ENCODE peak calls at places on chromosomes 6 and 20, in six cellular contexts. P is hepatocyte, V is HCT116, Y is K562, N is H1, F is HepG2. Q is an unnamed sample.

GRCh38 chr6:36697481-36697903 is at the start of gene RAB44:
- DNase-seq in N (no peak), P (no peak), F (no peak), V (no peak), Y (no peak), Q (no peak)

GRCh38 chr20:5729348-5729747 is 20.9 kb upstream of the SHLD1 start:
- DNase-seq in F (no peak), N (no peak), V (no peak), P (no peak), Y (no peak), Q (no peak)

GRCh38 chr6:142187209-142187608 is 40.1 kb downstream of the VTA1 start:
- DNase-seq in P (peak; percentile 14), Y (no peak), V (no peak), F (no peak), N (no peak), Q (peak; percentile 7)

GRCh38 chr20:10720550-10720949 is 46.8 kb upstream of the JAG1 start:
- DNase-seq in V (no peak), F (no peak), Y (no peak), N (no peak), P (no peak), Q (no peak)

GRCh38 chr20:49366687-49367086 is 88.8 kb upstream of the ZNFX1 start:
- DNase-seq in F (no peak), P (no peak), V (no peak), Y (no peak), N (no peak), Q (no peak)

GRCh38 chr6:55541024-55541423 is 38.0 kb downstream of the HMGCLL1 start:
- DNase-seq in P (no peak), F (no peak), N (no peak), Y (no peak), V (no peak), Q (no peak)

GRCh38 chr20:6767536-6768227 is at the start of gene BMP2:
- DNase-seq in F (no peak), N (peak; percentile 78), P (peak; percentile 91), V (no peak), Y (peak; percentile 38), Q (peak; percentile 76)

GRCh38 chr20:7151666-7152065 is 384.2 kb downstream of the BMP2 start:
- DNase-seq in N (no peak), P (no peak), F (no peak), Y (no peak), V (no peak), Q (peak; percentile 36)

GRCh38 chr20:55172310-55173002 is 697.1 kb downstream of the DOK5 start:
- DNase-seq in Y (no peak), F (no peak), N (no peak), V (no peak), P (peak; percentile 11), Q (no peak)

GRCh38 chr6:56656466-56656865 is 13.8 kb upstream of the DST start:
- DNase-seq in Y (no peak), P (no peak), F (no peak), V (no peak), N (no peak), Q (no peak)

GRCh38 chr6:41371992-41372525 is 36.7 kb downstream of the NCR2 start:
- DNase-seq in Y (no peak), F (no peak), P (peak; percentile 35), N (peak; percentile 54), V (no peak), Q (peak; percentile 44)
- TF ChIP-seq EZH2 in Y (no peak), F (no peak), P (no peak), N (peak; percentile 70), V (no peak), Q (peak; percentile 70)

GRCh38 chr6:138682722-138683521 is 90.6 kb upstream of the CCDC28A start:
- DNase-seq in V (no peak), N (no peak), P (no peak), F (no peak), Y (peak; percentile 50), Q (no peak)
- TF ChIP-seq EZH2 in V (no peak), N (no peak), P (no peak), F (no peak), Y (no peak), Q (no peak)

GRCh38 chr6:108171918-108172516 is 6.2 kb downstream of the NR2E1 start:
- DNase-seq in Y (no peak), P (no peak), F (no peak), N (no peak), V (no peak), Q (no peak)

GRCh38 chr6:108168980-108169800 is 3.4 kb downstream of the NR2E1 start:
- DNase-seq in P (no peak), N (peak; percentile 69), V (no peak), F (no peak), Y (no peak), Q (peak; percentile 35)

GRCh38 chr6:108169801-108170606 is 4.2 kb downstream of the NR2E1 start:
- DNase-seq in N (peak; percentile 63), V (no peak), P (no peak), Y (no peak), F (no peak), Q (no peak)

GRCh38 chr6:108170607-108171290 is 4.9 kb downstream of the NR2E1 start:
- DNase-seq in V (no peak), N (no peak), Y (no peak), P (no peak), F (no peak), Q (no peak)

DNA sequence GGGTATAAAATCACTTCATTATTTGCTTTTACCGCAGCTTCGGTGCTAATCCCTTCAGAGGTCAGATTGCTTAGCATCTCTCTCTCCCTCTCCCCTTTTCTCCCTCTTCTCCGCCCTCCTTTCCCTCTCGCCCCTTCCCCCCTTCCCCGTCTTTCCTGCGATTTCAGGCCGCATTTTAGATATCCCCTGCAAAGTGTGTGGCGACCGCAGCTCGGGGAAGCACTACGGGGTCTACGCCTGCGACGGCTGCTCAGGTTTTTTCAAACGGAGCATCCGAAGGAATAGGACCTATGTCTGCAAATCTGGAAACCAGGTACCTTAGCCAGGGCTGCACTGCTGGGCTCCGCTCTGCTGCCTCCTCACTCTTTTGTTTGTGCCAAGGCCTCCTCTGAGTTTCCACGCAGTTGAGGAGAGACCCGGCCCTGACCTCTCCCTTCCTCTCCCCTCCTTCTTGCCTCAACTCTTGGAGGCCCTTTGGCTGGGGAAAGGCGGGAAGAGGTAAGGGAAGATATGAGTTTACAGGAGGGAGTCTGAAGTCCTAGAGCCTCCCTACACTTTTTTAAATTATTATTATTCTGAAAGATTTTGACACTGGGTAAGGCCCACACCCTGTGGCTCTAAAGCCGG is 5.6 kb downstream of the NR2E1 start:
- DNase-seq in V (no peak), N (peak; percentile 66), P (no peak), F (no peak), Y (no peak), Q (no peak)
- TF ChIP-seq EZH2 in V (no peak), N (peak; percentile 94), P (peak; percentile 77), F (no peak), Y (no peak), Q (no peak)

DNA sequence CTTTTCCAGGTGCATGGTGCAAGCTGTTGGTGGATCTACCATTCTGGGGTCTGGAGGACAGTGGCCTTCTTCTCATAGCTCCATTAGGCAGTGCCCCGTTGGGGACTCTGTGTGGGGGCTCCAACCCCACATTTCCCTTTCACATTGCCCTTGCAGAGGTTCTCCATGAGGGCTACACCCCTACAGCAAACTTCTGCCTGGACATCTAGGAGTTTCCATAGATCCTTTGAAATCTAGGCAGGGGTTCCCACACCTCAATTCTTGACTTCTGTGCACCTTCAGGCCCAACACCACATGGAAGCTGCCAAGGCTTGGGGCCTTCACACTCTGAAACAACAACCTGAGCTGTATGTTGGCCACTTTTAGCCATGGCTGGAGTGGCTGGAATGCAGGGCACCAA is 282.8 kb upstream of the SASH1 start:
- DNase-seq in V (no peak), F (no peak), N (no peak), P (no peak), Y (no peak), Q (no peak)
- TF ChIP-seq EZH2 in V (no peak), F (no peak), N (no peak), P (no peak), Y (no peak), Q (no peak)